ENCODE peak calls at places on chromosomes 3 and 15, in ten cellular contexts. R is spleen, I is cardiac muscle cell, Y is B cell, U is WTC11, W is natural killer cell, Z is H9, T is psoas muscle, D is IMR-90, X is A549. M is an unnamed sample.

GRCh38 chr15:39030291-39031070 is 465.9 kb upstream of the RASGRP1 start:
- DNase-seq in Z (no peak), D (peak), W (no peak), X (no peak), T (no peak), R (no peak), U (no peak), Y (no peak), I (no peak), M (no peak)

GRCh38 chr15:66619152-66619903 is 53.5 kb upstream of the LCTL start:
- DNase-seq in U (peak), T (peak), X (peak), W (peak), I (peak), Y (peak), Z (peak), R (peak), D (peak), M (peak)

GRCh38 chr15:59300618-59301139 is 72.0 kb downstream of the MYO1E start:
- DNase-seq in W (no peak), X (no peak), Y (peak), D (no peak), T (peak), U (no peak), I (peak), Z (no peak), R (no peak), M (no peak)

GRCh38 chr3:172678068-172678467 is 32.8 kb downstream of the NCEH1 start:
- DNase-seq in I (no peak), Z (no peak), X (no peak), T (no peak), R (no peak), D (no peak), W (no peak), U (no peak), Y (no peak), M (no peak)

GRCh38 chr3:164918915-164919314 is 159.4 kb downstream of the SI start:
- DNase-seq in R (no peak), Y (no peak), Z (no peak), X (no peak), W (no peak), D (no peak), T (no peak), I (no peak), U (no peak), M (no peak)

GRCh38 chr3:132535575-132536441 is 61.3 kb upstream of the ACKR4 start:
- DNase-seq in X (peak), D (peak), T (no peak), I (peak), Y (peak), W (peak), Z (peak), U (peak), R (no peak), M (peak)

GRCh38 chr3:76039431-76039830 is 254.1 kb upstream of the ZNF717 start:
- DNase-seq in U (no peak), R (no peak), T (no peak), I (no peak), Z (no peak), Y (no peak), W (no peak), X (no peak), D (peak), M (no peak)

GRCh38 chr3:44893097-44893496 is 18.7 kb downstream of the TGM4 start:
- DNase-seq in R (no peak), T (no peak), Z (no peak), W (no peak), Y (no peak), X (no peak), U (no peak), D (peak), I (peak), M (no peak)

GRCh38 chr3:124814620-124815421 is 72.3 kb downstream of the ITGB5 start:
- DNase-seq in Y (no peak), T (no peak), X (no peak), R (no peak), I (no peak), D (peak), Z (no peak), U (no peak), W (no peak), M (no peak)

GRCh38 chr3:25856902-25857518 is 67.1 kb downstream of the OXSM start:
- DNase-seq in U (no peak), X (peak), Z (no peak), W (no peak), D (peak), R (no peak), I (peak), Y (peak), T (no peak), M (peak)

GRCh38 chr3:129233538-129233937 is 15.9 kb upstream of the COPG1 start:
- DNase-seq in U (no peak), I (no peak), X (no peak), W (no peak), Y (peak), T (no peak), D (no peak), R (peak), Z (no peak), M (peak)

GRCh38 chr3:139265131-139266016 is 78.4 kb upstream of the MRPS22 start:
- DNase-seq in Y (no peak), U (no peak), D (no peak), T (no peak), I (no peak), R (peak), X (no peak), Z (peak), W (no peak), M (no peak)

GRCh38 chr15:66068801-66069200 is 184.7 kb downstream of the MEGF11 start:
- DNase-seq in Y (no peak), U (no peak), R (no peak), D (no peak), X (no peak), W (no peak), Z (no peak), T (no peak), I (no peak), M (no peak)

GRCh38 chr15:27398631-27399030 is 427.6 kb downstream of the GABRG3 start:
- DNase-seq in U (no peak), D (no peak), R (no peak), Y (no peak), Z (no peak), I (no peak), W (no peak), T (no peak), X (no peak), M (no peak)

GRCh38 chr3:151276038-151277027 is 2.0 kb downstream of the P2RY14 start:
- DNase-seq in Z (no peak), R (peak), T (no peak), U (no peak), D (no peak), W (no peak), I (no peak), X (no peak), Y (peak), M (peak)

GRCh38 chr15:33284336-33284735 is 26.4 kb upstream of the RYR3 start:
- DNase-seq in D (no peak), U (no peak), I (no peak), X (no peak), Z (no peak), Y (no peak), T (no peak), R (no peak), W (no peak), M (no peak)

GRCh38 chr15:86445750-86446149 is 366.1 kb downstream of the AGBL1 start:
- DNase-seq in U (no peak), X (no peak), R (no peak), D (no peak), I (no peak), Z (no peak), Y (no peak), T (no peak), W (no peak), M (no peak)

GRCh38 chr15:89115547-89115946 is 27.3 kb downstream of the ABHD2 start:
- DNase-seq in I (no peak), Z (no peak), R (no peak), X (no peak), Y (no peak), D (no peak), W (no peak), T (no peak), U (peak), M (no peak)

GRCh38 chr15:86439614-86440013 is 359.9 kb downstream of the AGBL1 start:
- DNase-seq in T (no peak), U (no peak), R (no peak), Z (no peak), D (no peak), Y (no peak), W (no peak), X (no peak), I (no peak), M (no peak)

GRCh38 chr3:157493627-157494550 is 9.3 kb downstream of the VEPH1 start:
- DNase-seq in R (no peak), D (peak), W (no peak), Y (no peak), I (peak), T (no peak), U (no peak), Z (no peak), X (peak), M (peak)

GRCh38 chr15:81941479-81941878 is 104.3 kb downstream of the MEX3B start:
- DNase-seq in X (no peak), W (no peak), U (no peak), Y (no peak), R (no peak), I (no peak), D (no peak), Z (no peak), T (no peak), M (no peak)

GRCh38 chr3:43217206-43217605 is 69.1 kb upstream of the SNRK start:
- DNase-seq in I (no peak), X (no peak), U (no peak), Y (no peak), D (no peak), Z (no peak), T (no peak), W (no peak), R (no peak), M (no peak)
- TF ChIP-seq CTCF in I (no peak), X (no peak), U (no peak), Y (no peak), D (no peak), Z (no peak), T (no peak), W (no peak), R (no peak), M (no peak)

GRCh38 chr3:196991581-196992460 is 23.2 kb upstream of the PIGZ start:
- DNase-seq in D (no peak), I (no peak), T (peak), Y (no peak), U (no peak), X (no peak), R (peak), W (no peak), Z (peak), M (no peak)
- TF ChIP-seq CTCF in D (no peak), I (no peak), T (no peak), Y (no peak), U (no peak), X (no peak), R (no peak), W (no peak), Z (no peak), M (no peak)

GRCh38 chr15:77734306-77734705 is 101.6 kb upstream of the LINGO1 start:
- DNase-seq in Y (no peak), X (no peak), T (no peak), Z (no peak), U (no peak), R (no peak), I (no peak), D (no peak), W (no peak), M (no peak)
- TF ChIP-seq CTCF in Y (no peak), X (no peak), T (no peak), Z (no peak), U (no peak), R (no peak), I (no peak), D (no peak), W (no peak), M (no peak)

GRCh38 chr3:127079211-127079610 is 96.3 kb downstream of the PLXNA1 start:
- DNase-seq in X (no peak), W (no peak), U (no peak), D (no peak), I (no peak), Z (no peak), T (no peak), Y (no peak), R (peak), M (no peak)

GRCh38 chr3:127083778-127084355 is 101.0 kb downstream of the PLXNA1 start:
- DNase-seq in X (no peak), Y (no peak), Z (no peak), T (peak), R (peak), I (no peak), W (no peak), U (no peak), D (no peak), M (no peak)

GRCh38 chr3:127078626-127079025 is 95.7 kb downstream of the PLXNA1 start:
- DNase-seq in D (no peak), Y (no peak), I (no peak), W (no peak), Z (no peak), R (peak), T (no peak), X (no peak), U (no peak), M (no peak)

GRCh38 chr3:127082066-127082465 is 99.2 kb downstream of the PLXNA1 start:
- DNase-seq in W (no peak), Y (no peak), Z (no peak), T (peak), X (no peak), R (peak), U (no peak), I (no peak), D (no peak), M (no peak)

DNA sequence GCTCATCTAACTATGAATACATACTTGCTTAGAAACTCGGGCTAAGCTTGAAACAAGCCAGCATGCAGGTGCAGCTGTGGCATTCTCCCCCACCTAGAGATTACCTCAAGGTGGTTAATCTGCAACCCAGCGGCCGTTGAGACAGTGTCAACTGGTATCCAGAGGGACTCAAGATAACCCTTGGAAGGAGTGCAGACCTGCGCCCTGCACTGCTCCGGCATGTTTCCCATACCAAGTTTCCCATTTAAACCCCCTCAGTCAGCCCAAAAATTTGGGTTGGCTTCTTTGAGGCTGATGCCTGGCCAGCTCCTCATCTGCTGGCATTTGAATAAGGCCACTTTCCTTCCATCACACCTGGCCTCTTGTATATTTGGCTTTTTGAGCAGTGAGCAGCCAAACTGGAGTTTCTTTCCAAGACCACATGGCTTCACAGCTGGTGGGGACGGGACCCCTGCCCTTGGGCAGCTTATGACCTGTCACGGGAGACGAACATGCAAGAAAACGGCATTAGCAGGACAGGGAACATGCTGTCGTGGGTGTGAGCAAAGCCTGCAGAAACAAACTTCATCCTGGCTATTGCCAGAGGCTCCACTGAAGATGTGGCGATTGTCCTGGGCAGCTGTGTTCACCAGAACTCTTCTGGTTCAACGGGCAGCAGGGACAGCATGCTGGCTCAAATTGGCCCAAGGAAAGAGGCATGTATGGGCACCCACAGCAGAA is 98.2 kb downstream of the PLXNA1 start:
- DNase-seq in T (peak), D (no peak), R (peak), Z (no peak), I (no peak), W (no peak), U (no peak), Y (no peak), X (no peak), M (no peak)
- TF ChIP-seq CTCF in T (no peak), D (no peak), R (no peak), Z (no peak), I (no peak), W (no peak), U (no peak), Y (no peak), X (no peak), M (no peak)

GRCh38 chr3:14402304-14402811 is at the start of gene SLC6A6:
- DNase-seq in Z (peak), U (peak), W (peak), X (peak), D (peak), T (peak), R (peak), I (peak), Y (peak), M (peak)
- TF ChIP-seq CTCF in Z (peak), U (no peak), W (peak), X (no peak), D (peak), T (peak), R (peak), I (peak), Y (peak), M (peak)

GRCh38 chr3:66023254-66023653 is 15.5 kb downstream of the MAGI1 start:
- DNase-seq in Y (no peak), W (no peak), U (no peak), T (no peak), Z (no peak), D (no peak), X (no peak), I (no peak), R (no peak), M (no peak)
- TF ChIP-seq CTCF in Y (no peak), W (no peak), U (no peak), T (no peak), Z (no peak), D (no peak), X (no peak), I (no peak), R (no peak), M (no peak)

GRCh38 chr3:186849392-186849975 is 7.0 kb downstream of the ADIPOQ start:
- DNase-seq in W (no peak), D (peak), I (peak), T (no peak), X (peak), Y (peak), Z (no peak), R (no peak), U (no peak), M (peak)
- TF ChIP-seq CTCF in W (peak), D (peak), I (peak), T (peak), X (peak), Y (peak), Z (peak), R (peak), U (no peak), M (peak)

M was measured in GM12865.